ENCODE peak calls at places on chromosomes 2 and 18, in eight cellular contexts. N, Y, U, E, F, W, Z and K are unnamed samples.

GRCh38 chr2:59354498-59354897 is 1113.4 kb upstream of the FANCL start:
- DNase-seq in N (no peak), F (no peak), E (no peak), U (no peak), W (no peak), Z (no peak), Y (no peak), K (no peak)

GRCh38 chr18:24497052-24497754 is 36.8 kb downstream of the HRH4 start:
- DNase-seq in W (no peak), E (peak), Y (no peak), Z (no peak), U (no peak), N (peak), F (peak), K (no peak)

GRCh38 chr2:209138079-209138478 is 285.8 kb upstream of the MAP2 start:
- DNase-seq in N (no peak), U (no peak), Z (peak), W (no peak), F (no peak), Y (no peak), E (no peak), K (no peak)

GRCh38 chr2:207883002-207883780 is 113.5 kb upstream of the FZD5 start:
- DNase-seq in N (no peak), Z (no peak), W (no peak), F (no peak), Y (no peak), E (no peak), U (no peak), K (no peak)

GRCh38 chr18:42255908-42256765 is 301.1 kb downstream of the PIK3C3 start:
- DNase-seq in U (no peak), N (no peak), E (no peak), Y (no peak), W (no peak), Z (no peak), F (no peak), K (no peak)

GRCh38 chr2:23791030-23791429 is 135.9 kb downstream of the ATAD2B start:
- DNase-seq in Z (no peak), E (no peak), N (peak), W (no peak), F (peak), Y (no peak), U (no peak), K (no peak)

GRCh38 chr2:104431701-104432121 is 422.2 kb upstream of the POU3F3 start:
- DNase-seq in U (no peak), N (no peak), W (no peak), Y (no peak), Z (no peak), E (peak), F (no peak), K (no peak)

GRCh38 chr18:29892960-29893558 is 1149.5 kb downstream of the DSC3 start:
- DNase-seq in N (peak), Y (no peak), W (no peak), F (no peak), Z (no peak), U (no peak), E (peak), K (no peak)

GRCh38 chr2:216596986-216597509 is 36.2 kb upstream of the IGFBP2 start:
- DNase-seq in Z (no peak), U (no peak), Y (no peak), N (no peak), F (no peak), W (no peak), E (no peak), K (no peak)

GRCh38 chr18:76997951-76998808 is 134.4 kb downstream of the MBP start:
- DNase-seq in N (no peak), W (no peak), U (no peak), F (no peak), Z (no peak), E (no peak), Y (no peak), K (no peak)

GRCh38 chr18:55252946-55253345 is 293.7 kb upstream of the CCDC68 start:
- DNase-seq in N (no peak), Y (no peak), F (no peak), Z (no peak), U (no peak), E (no peak), W (no peak), K (no peak)

GRCh38 chr18:12085136-12085535 is 8.5 kb upstream of the ANKRD62 start:
- DNase-seq in N (no peak), Z (no peak), W (no peak), F (no peak), U (no peak), E (no peak), Y (no peak), K (no peak)

GRCh38 chr18:41371718-41372117 is 583.3 kb upstream of the PIK3C3 start:
- DNase-seq in F (peak), Z (no peak), N (peak), Y (no peak), E (no peak), W (no peak), U (no peak), K (no peak)

GRCh38 chr2:44819061-44819460 is 122.4 kb upstream of the SIX3 start:
- DNase-seq in W (no peak), E (no peak), Z (no peak), U (no peak), N (no peak), F (no peak), Y (no peak), K (no peak)

GRCh38 chr18:27921392-27921791 is 255.5 kb downstream of the CDH2 start:
- DNase-seq in W (no peak), Z (no peak), F (no peak), N (no peak), Y (no peak), U (no peak), E (no peak), K (no peak)

GRCh38 chr2:60213865-60214657 is 339.4 kb downstream of the BCL11A start:
- DNase-seq in Z (no peak), Y (no peak), W (no peak), U (no peak), F (no peak), N (peak), E (no peak), K (peak)

GRCh38 chr18:79510046-79510685 is 114.4 kb downstream of the NFATC1 start:
- DNase-seq in F (no peak), E (no peak), W (no peak), N (no peak), Z (no peak), Y (peak), U (no peak), K (peak)

GRCh38 chr18:29076645-29077044 is 899.7 kb upstream of the CDH2 start:
- DNase-seq in Y (no peak), W (no peak), E (no peak), N (no peak), Z (no peak), U (no peak), F (no peak), K (no peak)

GRCh38 chr2:161382747-161383146 is 33.4 kb upstream of the TBR1 start:
- DNase-seq in U (no peak), N (no peak), F (no peak), E (no peak), Y (no peak), W (no peak), Z (no peak), K (no peak)

GRCh38 chr2:12684471-12684936 is 32.2 kb upstream of the TRIB2 start:
- DNase-seq in Z (no peak), F (peak), U (no peak), W (no peak), E (peak), N (peak), Y (peak), K (no peak)

GRCh38 chr2:88711331-88711730 is 19.9 kb downstream of the RPIA start:
- DNase-seq in U (no peak), E (no peak), Y (no peak), F (no peak), W (no peak), N (no peak), Z (no peak), K (no peak)

GRCh38 chr18:10170375-10170774 is 256.6 kb downstream of the VAPA start:
- DNase-seq in E (peak), W (no peak), F (no peak), Z (no peak), U (no peak), Y (no peak), N (no peak), K (no peak)

GRCh38 chr2:9627310-9627709 is 3.5 kb downstream of the YWHAQ start:
- DNase-seq in F (peak), W (no peak), U (no peak), Y (no peak), N (peak), Z (no peak), E (no peak), K (no peak)